ENCODE peak calls at places on chromosomes 12 and 14, in eight cellular contexts. U, Y, M, G, T, Z, Q and V are unnamed samples. For H3K36me3, the result is how much of the 10 kb centered on the place peaks cover.

GRCh38 chr14:89549381-89550102 is 132.5 kb upstream of the FOXN3 start:
- DNase-seq in U (no peak), G (no peak), M (no peak), Q (no peak), T (peak), Z (no peak), Y (no peak), V (no peak)

GRCh38 chr14:73567951-73568885 is 795 bp upstream of the ACOT2 start:
- DNase-seq in U (peak), T (no peak), M (no peak), G (peak), Y (no peak), Q (no peak), Z (no peak), V (no peak)

GRCh38 chr12:15837141-15837781 is 44.9 kb upstream of the STRAP start:
- DNase-seq in Z (no peak), U (no peak), Q (no peak), Y (no peak), G (no peak), M (no peak), T (no peak), V (no peak)

GRCh38 chr12:52258335-52258901 is 16.0 kb upstream of the KRT86 start:
- DNase-seq in U (peak), M (no peak), Y (no peak), Q (no peak), Z (no peak), G (no peak), T (no peak), V (no peak)

GRCh38 chr12:127620956-127621355 is 646.0 kb upstream of the TMEM132C start:
- DNase-seq in M (no peak), Q (no peak), G (no peak), T (no peak), Y (no peak), U (no peak), Z (no peak), V (no peak)

GRCh38 chr12:101935769-101936741 is 58.7 kb downstream of the DRAM1 start:
- DNase-seq in Z (no peak), Q (no peak), T (no peak), M (no peak), G (peak), Y (peak), U (peak), V (peak)

GRCh38 chr12:75779891-75780501 is 251.6 kb downstream of the PHLDA1 start:
- DNase-seq in U (peak), M (no peak), G (no peak), Y (no peak), Z (no peak), T (no peak), Q (no peak), V (no peak)

GRCh38 chr12:32586390-32586789 is 92.7 kb upstream of the DNM1L start:
- DNase-seq in U (peak), G (peak), T (no peak), Q (no peak), Z (no peak), Y (no peak), M (no peak), V (no peak)

GRCh38 chr14:100739306-100739705 is 12.6 kb downstream of the DLK1 start:
- DNase-seq in G (no peak), Z (no peak), T (no peak), M (no peak), Q (no peak), Y (no peak), U (no peak), V (no peak)

GRCh38 chr12:125089083-125089482 is 23.8 kb downstream of the AACS start:
- DNase-seq in U (no peak), G (no peak), T (no peak), Z (no peak), Q (no peak), M (no peak), Y (no peak), V (no peak)

GRCh38 chr14:106691601-106692291 is 1165.4 kb downstream of the TMEM121 start:
- DNase-seq in G (no peak), Q (peak), Z (peak), U (no peak), M (no peak), Y (peak), T (no peak), V (no peak)

GRCh38 chr12:127400231-127400630 is 866.7 kb upstream of the TMEM132C start:
- DNase-seq in U (no peak), Z (no peak), T (no peak), G (peak), Y (no peak), Q (no peak), M (no peak), V (no peak)

GRCh38 chr12:11580125-11580751 is 69.2 kb upstream of the ETV6 start:
- DNase-seq in M (no peak), U (peak), Z (peak), Q (no peak), T (no peak), Y (peak), G (peak), V (no peak)

GRCh38 chr14:66359500-66359899 is 126.7 kb upstream of the CCDC196 start:
- DNase-seq in Y (no peak), U (peak), Z (no peak), Q (no peak), G (peak), M (no peak), T (peak), V (no peak)

GRCh38 chr14:94379291-94380224 is 8.8 kb downstream of the SERPINA1 start:
- DNase-seq in Z (no peak), Y (no peak), G (peak), U (no peak), M (no peak), Q (no peak), T (no peak), V (no peak)

GRCh38 chr12:98644712-98645571 is at the start of the genes APAF1 and IKBIP:
- DNase-seq in Y (peak), Z (peak), T (peak), M (peak), Q (peak), G (peak), U (peak), V (peak)

GRCh38 chr14:54730156-54730961 is 163.4 kb downstream of the SAMD4A start:
- DNase-seq in M (no peak), G (no peak), U (no peak), Y (peak), Z (no peak), Q (peak), T (no peak), V (no peak)

GRCh38 chr12:12628013-12628412 is 16.3 kb downstream of the CREBL2 start:
- DNase-seq in T (no peak), Q (no peak), Z (no peak), Y (no peak), U (no peak), M (no peak), G (peak), V (no peak)

GRCh38 chr12:57517187-57517586 is 3.1 kb downstream of the DDIT3 start:
- DNase-seq in Y (no peak), Z (no peak), U (peak), Q (no peak), M (no peak), G (peak), T (no peak), V (no peak)

GRCh38 chr14:103110681-103111296 is 12.5 kb upstream of the TNFAIP2 start:
- DNase-seq in G (no peak), Y (no peak), M (no peak), U (no peak), Q (no peak), Z (no peak), T (no peak), V (no peak)

GRCh38 chr12:13153180-13153579 is 43.3 kb upstream of the EMP1 start:
- DNase-seq in G (no peak), Y (no peak), T (no peak), Q (no peak), U (no peak), M (no peak), Z (no peak), V (no peak)

GRCh38 chr12:34526946-34527345 is 504.6 kb downstream of the ALG10 start:
- DNase-seq in G (peak), Z (no peak), Y (no peak), Q (no peak), U (no peak), T (no peak), M (no peak), V (no peak)

GRCh38 chr14:64663174-64663573 is 41.0 kb upstream of the PLEKHG3 start:
- DNase-seq in Z (no peak), U (peak), M (no peak), Y (no peak), G (peak), T (no peak), Q (no peak), V (no peak)

GRCh38 chr12:58455146-58455545 is 465.2 kb downstream of the LRIG3 start:
- DNase-seq in Q (no peak), Y (no peak), U (no peak), G (no peak), M (no peak), Z (no peak), T (no peak), V (no peak)

GRCh38 chr12:122870867-122871664 is 24.9 kb downstream of the VPS37B start:
- DNase-seq in T (no peak), G (no peak), M (no peak), Y (no peak), Q (peak), U (peak), Z (no peak), V (peak)
- H3K36me3 ChIP-seq in T (half or more), G (under half), M (under half), Y (under half), Q (under half), U (under half), Z (under half), V (under half)

GRCh38 chr14:105351920-105352871 is 37.6 kb downstream of the PACS2 start:
- DNase-seq in M (no peak), G (peak), Q (peak), T (peak), U (peak), Y (peak), Z (peak), V (peak)
- H3K36me3 ChIP-seq in M (under half), G (under half), Q (under half), T (under half), U (under half), Y (under half), Z (under half), V (under half)

GRCh38 chr14:75015496-75015895 is 12.8 kb downstream of the EIF2B2 start:
- DNase-seq in T (no peak), G (no peak), U (no peak), M (no peak), Q (no peak), Y (no peak), Z (no peak), V (no peak)

GRCh38 chr14:75023108-75023507 is 20.4 kb downstream of the EIF2B2 start:
- DNase-seq in Y (no peak), Q (no peak), U (no peak), T (no peak), M (no peak), G (no peak), Z (no peak), V (no peak)

GRCh38 chr14:75022655-75023054 is 19.9 kb downstream of the EIF2B2 start:
- DNase-seq in Q (no peak), T (no peak), Z (no peak), M (no peak), G (no peak), U (peak), Y (no peak), V (no peak)

GRCh38 chr14:75016815-75017214 is 14.1 kb downstream of the EIF2B2 start:
- DNase-seq in Z (no peak), Q (no peak), Y (no peak), G (no peak), U (no peak), T (no peak), M (no peak), V (no peak)

GRCh38 chr14:75018684-75019083 is 16.0 kb downstream of the EIF2B2 start:
- DNase-seq in U (no peak), Y (no peak), T (no peak), G (no peak), Q (peak), M (no peak), Z (peak), V (no peak)
- H3K36me3 ChIP-seq in U (under half), Y (under half), T (under half), G (under half), Q (under half), M (half or more), Z (under half), V (under half)

GRCh38 chr12:104672501-104673265 is 215.9 kb downstream of the CHST11 start:
- DNase-seq in G (peak), Q (no peak), M (peak), T (no peak), U (no peak), Z (no peak), Y (no peak), V (no peak)
- H3K36me3 ChIP-seq in G (under half), Q (under half), M (under half), T (under half), U (under half), Z (under half), Y (under half), V (under half)

GRCh38 chr14:67650694-67651093 is 23.7 kb downstream of the VTI1B start:
- DNase-seq in M (no peak), T (no peak), U (no peak), Q (no peak), Y (no peak), G (peak), Z (no peak), V (no peak)

GRCh38 chr14:67650161-67650560 is 24.3 kb downstream of the VTI1B start:
- DNase-seq in G (no peak), T (no peak), U (no peak), M (no peak), Z (no peak), Y (no peak), Q (no peak), V (no peak)

GRCh38 chr14:67652189-67652588 is 22.2 kb downstream of the VTI1B start:
- DNase-seq in T (no peak), M (no peak), Y (no peak), U (no peak), Z (no peak), Q (no peak), G (no peak), V (no peak)

GRCh38 chr14:67653651-67654280 is 20.7 kb downstream of the VTI1B start:
- DNase-seq in Q (no peak), T (no peak), Z (no peak), Y (no peak), M (no peak), U (no peak), G (no peak), V (no peak)
- H3K36me3 ChIP-seq in Q (under half), T (half or more), Z (under half), Y (under half), M (half or more), U (under half), G (under half), V (under half)

DNA sequence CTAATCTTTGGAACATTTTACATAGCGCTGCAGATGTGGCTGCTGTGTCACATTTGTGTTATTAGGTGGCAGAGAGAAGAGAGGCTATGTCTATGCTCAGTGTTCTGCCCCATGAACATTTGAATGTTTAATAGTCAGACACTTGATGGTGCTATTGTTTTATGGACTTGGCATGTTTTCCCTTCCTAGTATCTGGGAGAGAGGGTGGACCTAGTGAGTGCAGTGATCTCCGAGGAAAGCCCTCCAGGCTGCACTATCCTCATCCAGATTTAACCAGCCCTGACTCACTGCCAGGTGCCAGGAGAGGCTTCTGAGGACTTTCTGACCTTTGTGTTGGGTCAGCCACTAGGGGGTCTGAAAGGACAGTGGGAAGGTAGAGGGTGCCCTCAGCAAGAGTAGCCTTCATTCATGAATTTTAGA is 24.3 kb downstream of the ZFC3H1 start:
- DNase-seq in G (peak), M (no peak), Q (no peak), T (no peak), U (no peak), Z (no peak), Y (no peak), V (no peak)
- H3K36me3 ChIP-seq in G (under half), M (under half), Q (under half), T (half or more), U (under half), Z (under half), Y (under half), V (under half)

GRCh38 chr14:74801396-74801795 is 38.3 kb downstream of the YLPM1 start:
- DNase-seq in U (no peak), M (no peak), Z (no peak), T (no peak), Q (no peak), G (no peak), Y (no peak), V (no peak)
- H3K36me3 ChIP-seq in U (under half), M (under half), Z (under half), T (under half), Q (under half), G (under half), Y (under half), V (under half)

GRCh38 chr12:24822121-24822899 is 126.6 kb downstream of the BCAT1 start:
- DNase-seq in Q (no peak), Z (no peak), U (no peak), M (no peak), T (no peak), Y (peak), G (peak), V (no peak)
- H3K36me3 ChIP-seq in Q (under half), Z (under half), U (under half), M (under half), T (under half), Y (under half), G (under half), V (under half)

DNA sequence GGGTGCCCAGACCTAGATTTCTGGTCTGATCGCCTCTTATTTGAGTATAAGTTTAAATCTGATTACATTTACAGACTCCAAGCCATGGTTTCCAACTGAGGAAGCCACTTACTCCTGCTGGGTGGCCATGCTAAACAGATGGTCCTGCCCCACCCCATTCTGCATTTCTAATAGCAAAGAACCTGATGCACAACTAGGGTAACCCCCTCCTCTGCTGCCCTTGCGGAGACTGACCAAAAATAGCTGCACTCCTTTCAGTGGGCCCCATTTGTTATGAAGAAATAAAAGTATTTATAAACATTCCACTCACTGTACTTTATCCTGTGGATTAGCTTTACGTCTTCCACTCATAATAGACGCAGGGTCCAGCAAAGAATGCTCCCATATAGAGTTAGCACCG is 6.8 kb downstream of the GIT2 start:
- DNase-seq in Y (no peak), Q (no peak), Z (no peak), M (no peak), G (no peak), T (peak), U (no peak), V (no peak)
- H3K36me3 ChIP-seq in Y (under half), Q (under half), Z (under half), M (under half), G (under half), T (under half), U (under half), V (under half)